ENCODE peak calls at places on chromosome 16, in seven cellular contexts. F is neural progenitor cell, S is OCI-LY7, R is lung, H is cardiac fibroblast, D is glutamatergic neuron, M is GM12865. W is an unnamed sample.
A peak's percentile ranks its signal among the peaks of the same experiment; 100 is the strongest.

GRCh38 chr16:74896389-74897370 is 88.2 kb downstream of the WDR59 start:
- DNase-seq in F (no peak), S (no peak), R (no peak), H (peak; percentile 45), D (no peak), M (no peak), W (no peak)

GRCh38 chr16:19872179-19872863 is 12.3 kb downstream of the GPRC5B start:
- DNase-seq in F (no peak), S (no peak), R (no peak), H (no peak), D (no peak), M (no peak), W (no peak)

GRCh38 chr16:74186589-74186988 is 110.0 kb upstream of the PSMD7 start:
- DNase-seq in F (no peak), S (no peak), R (no peak), H (peak; percentile 9), D (no peak), M (no peak), W (no peak)

GRCh38 chr16:73172621-73173312 is 124.8 kb upstream of the ZFHX3 start:
- DNase-seq in F (peak; percentile 52), S (no peak), R (peak; percentile 73), H (peak; percentile 98), D (no peak), M (no peak), W (no peak)

GRCh38 chr16:72024862-72025382 is 16.4 kb downstream of the DHODH start:
- DNase-seq in F (no peak), S (no peak), R (no peak), H (no peak), D (no peak), M (no peak), W (no peak)

GRCh38 chr16:89031715-89032659 is 55.0 kb upstream of the CBFA2T3 start:
- DNase-seq in F (no peak), S (peak; percentile 49), R (peak; percentile 42), H (no peak), D (no peak), M (peak; percentile 88), W (peak; percentile 73)

GRCh38 chr16:20879175-20880053 is 20.7 kb downstream of the DCUN1D3 start:
- DNase-seq in F (no peak), S (no peak), R (no peak), H (peak; percentile 59), D (no peak), M (peak; percentile 78), W (no peak)

GRCh38 chr16:27455700-27456099 is 53.7 kb downstream of the IL21R start:
- DNase-seq in F (no peak), S (no peak), R (no peak), H (peak; percentile 58), D (no peak), M (no peak), W (peak; percentile 60)

GRCh38 chr16:58883131-58883530 is 149.0 kb upstream of the GOT2 start:
- DNase-seq in F (no peak), S (no peak), R (no peak), H (no peak), D (no peak), M (no peak), W (no peak)

GRCh38 chr16:22123146-22123545 is 30.8 kb downstream of the VWA3A start:
- DNase-seq in F (peak; percentile 24), S (no peak), R (no peak), H (peak; percentile 2), D (no peak), M (peak; percentile 16), W (no peak)

GRCh38 chr16:10922328-10923145 is 19.7 kb downstream of the DEXI start:
- DNase-seq in F (no peak), S (no peak), R (peak; percentile 60), H (peak; percentile 54), D (no peak), M (no peak), W (no peak)

GRCh38 chr16:31347445-31347844 is 7.5 kb upstream of the ITGAX start:
- DNase-seq in F (no peak), S (no peak), R (no peak), H (no peak), D (no peak), M (no peak), W (no peak)

GRCh38 chr16:73713817-73714495 is 582.7 kb upstream of the PSMD7 start:
- DNase-seq in F (peak; percentile 51), S (peak; percentile 2), R (no peak), H (peak; percentile 21), D (peak; percentile 51), M (no peak), W (peak; percentile 5)

GRCh38 chr16:89571636-89572035 is 3.9 kb upstream of the CPNE7 start:
- DNase-seq in F (no peak), S (no peak), R (no peak), H (no peak), D (no peak), M (no peak), W (no peak)

GRCh38 chr16:79047337-79047736 is 553.2 kb downstream of the MAF start:
- DNase-seq in F (no peak), S (peak; percentile 27), R (no peak), H (no peak), D (no peak), M (peak; percentile 14), W (peak; percentile 21)

GRCh38 chr16:66344533-66345145 is 21.9 kb upstream of the CDH5 start:
- DNase-seq in F (peak; percentile 73), S (peak; percentile 55), R (no peak), H (peak; percentile 63), D (no peak), M (peak; percentile 41), W (peak; percentile 58)

GRCh38 chr16:30984669-30985400 is at the start of gene HSD3B7:
- DNase-seq in F (peak; percentile 90), S (peak; percentile 69), R (peak; percentile 92), H (peak; percentile 86), D (peak; percentile 97), M (peak; percentile 79), W (peak; percentile 85)

GRCh38 chr16:69522732-69523404 is 42.9 kb upstream of the NFAT5 start:
- DNase-seq in F (no peak), S (peak; percentile 46), R (no peak), H (no peak), D (no peak), M (peak; percentile 18), W (peak; percentile 48)

GRCh38 chr16:19583665-19584300 is 28.3 kb downstream of the VPS35L start:
- DNase-seq in F (peak; percentile 56), S (peak; percentile 39), R (no peak), H (peak; percentile 76), D (peak; percentile 34), M (peak; percentile 56), W (peak; percentile 32)

GRCh38 chr16:14300631-14301149 is 229.6 kb downstream of the MRTFB start:
- DNase-seq in F (peak; percentile 62), S (peak; percentile 86), R (peak; percentile 74), H (peak; percentile 90), D (peak; percentile 56), M (peak; percentile 88), W (peak; percentile 69)

GRCh38 chr16:76081936-76082335 is 195.3 kb upstream of the CNTNAP4 start:
- DNase-seq in F (no peak), S (no peak), R (no peak), H (no peak), D (no peak), M (peak; percentile 1), W (no peak)

GRCh38 chr16:68233085-68233834 is 2.7 kb downstream of the ESRP2 start:
- DNase-seq in F (no peak), S (no peak), R (no peak), H (no peak), D (no peak), M (no peak), W (peak; percentile 61)

GRCh38 chr16:80883159-80883642 is 78.8 kb upstream of the CDYL2 start:
- DNase-seq in F (no peak), S (no peak), R (no peak), H (no peak), D (no peak), M (no peak), W (no peak)
- TF ChIP-seq CTCF in F (no peak), S (no peak), R (no peak), H (no peak), D (no peak), M (no peak), W (no peak)

GRCh38 chr16:85172465-85173071 is 60.3 kb upstream of the CIBAR2 start:
- DNase-seq in F (peak; percentile 69), S (no peak), R (no peak), H (no peak), D (peak; percentile 61), M (peak; percentile 24), W (peak; percentile 17)
- TF ChIP-seq CTCF in F (peak; percentile 58), S (peak; percentile 37), R (no peak), H (no peak), D (no peak), M (peak; percentile 15), W (no peak)

DNA sequence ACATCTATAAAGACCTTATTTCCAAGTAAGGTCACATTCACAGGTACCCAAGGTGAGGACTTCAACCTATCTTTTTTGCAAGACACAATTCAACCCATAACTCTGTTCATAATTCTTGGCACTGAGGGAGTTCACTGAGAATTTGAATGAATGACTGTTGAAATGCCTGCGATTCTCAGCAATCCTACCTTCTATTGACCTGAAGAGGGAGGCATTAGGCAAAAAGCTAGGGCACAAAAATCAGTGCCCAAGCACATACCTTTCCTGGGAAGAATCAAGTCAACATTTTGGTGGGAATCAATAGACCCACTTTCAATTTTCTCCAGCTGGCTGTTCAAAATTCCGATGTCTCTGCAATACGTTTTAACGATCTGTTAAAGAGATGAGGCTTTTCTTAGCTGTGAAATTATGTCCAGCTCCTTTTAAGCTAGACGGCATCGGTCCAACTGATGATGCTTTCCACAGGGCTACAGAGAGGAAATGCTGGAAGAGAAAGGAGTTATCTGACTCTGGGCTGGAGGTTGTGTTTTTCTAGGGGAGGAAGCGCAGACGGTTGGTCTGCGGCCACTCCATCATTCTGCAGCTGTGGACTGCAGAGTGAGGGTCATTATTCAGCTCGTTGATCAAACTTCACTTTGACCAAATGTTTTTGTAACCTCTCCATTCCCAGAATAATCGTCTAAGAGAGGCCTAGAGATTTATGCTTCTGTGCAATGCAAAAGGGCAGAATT is 25.1 kb downstream of the BCO1 start:
- DNase-seq in F (no peak), S (no peak), R (no peak), H (peak; percentile 70), D (no peak), M (no peak), W (no peak)
- TF ChIP-seq CTCF in F (no peak), S (peak; percentile 21), R (no peak), H (peak; percentile 26), D (no peak), M (no peak), W (no peak)

GRCh38 chr16:9793623-9794022 is 388.6 kb downstream of the GRIN2A start:
- DNase-seq in F (no peak), S (no peak), R (no peak), H (no peak), D (no peak), M (no peak), W (no peak)
- TF ChIP-seq CTCF in F (no peak), S (no peak), R (no peak), H (no peak), D (no peak), M (no peak), W (no peak)

GRCh38 chr16:23323224-23324030 is 21.3 kb downstream of the SCNN1B start:
- DNase-seq in F (no peak), S (no peak), R (no peak), H (no peak), D (no peak), M (peak; percentile 71), W (no peak)
- TF ChIP-seq CTCF in F (no peak), S (no peak), R (no peak), H (no peak), D (no peak), M (no peak), W (no peak)